ENCODE peak calls at places on chromosomes 12 and 14, in nine cellular contexts. P is mammary epithelial cell; C is brain microvascular endothelial cell; U is CD8-positive, alpha-beta T cell; I is heart right ventricle; H is sigmoid colon; Q is breast epithelium; T is astrocyte of the spinal cord; A is transverse colon. V is an unnamed sample.

GRCh38 chr12:104656921-104657320 is 200.2 kb downstream of the CHST11 start:
- DNase-seq in C (no peak), T (peak), U (no peak), H (no peak), Q (no peak), I (no peak), A (no peak), P (no peak), V (no peak)

GRCh38 chr12:11553871-11554533 is 95.5 kb upstream of the ETV6 start:
- DNase-seq in P (peak), U (peak), C (peak), Q (no peak), A (peak), H (peak), I (no peak), T (peak), V (peak)

GRCh38 chr12:79549531-79550271 is 141.1 kb downstream of the PAWR start:
- DNase-seq in Q (no peak), P (no peak), T (peak), U (no peak), H (no peak), I (no peak), C (peak), A (no peak), V (no peak)

GRCh38 chr12:3972576-3972975 is 99.4 kb upstream of the PARP11 start:
- DNase-seq in H (no peak), A (no peak), T (no peak), I (no peak), Q (no peak), C (no peak), U (peak), P (no peak), V (no peak)

GRCh38 chr12:107092669-107093546 is 441 bp downstream of the CRY1 start:
- DNase-seq in P (no peak), U (peak), Q (peak), C (peak), H (peak), I (no peak), A (peak), T (no peak), V (peak)

GRCh38 chr12:30026621-30027234 is 243.0 kb upstream of the TMTC1 start:
- DNase-seq in C (peak), I (no peak), U (no peak), P (peak), A (no peak), T (peak), Q (no peak), H (no peak), V (no peak)

GRCh38 chr14:68779761-68780323 is 13.0 kb downstream of the ZFP36L1 start:
- DNase-seq in U (peak), H (peak), P (peak), C (peak), I (no peak), Q (peak), A (peak), T (peak), V (no peak)

GRCh38 chr14:53368714-53369191 is 215.6 kb upstream of the DDHD1 start:
- DNase-seq in H (no peak), C (no peak), P (peak), Q (no peak), T (peak), U (no peak), A (no peak), I (no peak), V (no peak)

GRCh38 chr12:94297325-94297724 is 148.9 kb downstream of the PLXNC1 start:
- DNase-seq in Q (no peak), T (no peak), U (no peak), P (no peak), I (no peak), C (no peak), A (no peak), H (no peak), V (no peak)

GRCh38 chr14:35161231-35161630 is 38.9 kb downstream of the PRORP start:
- DNase-seq in U (peak), A (no peak), H (no peak), T (no peak), C (peak), I (no peak), P (peak), Q (no peak), V (no peak)

GRCh38 chr14:53152627-53152908 is 555 bp downstream of the DDHD1 start:
- DNase-seq in C (peak), Q (no peak), H (no peak), I (no peak), P (peak), U (no peak), T (no peak), A (no peak), V (no peak)

GRCh38 chr12:92022093-92022492 is 123.6 kb downstream of the BTG1 start:
- DNase-seq in Q (no peak), H (no peak), T (no peak), A (no peak), I (no peak), U (no peak), P (no peak), C (no peak), V (no peak)

GRCh38 chr12:109393437-109394345 is 46.0 kb downstream of the MYO1H start:
- DNase-seq in P (peak), A (peak), U (peak), T (peak), I (no peak), H (peak), Q (no peak), C (peak), V (peak)

GRCh38 chr12:82876075-82876474 is 189.4 kb downstream of the TMTC2 start:
- DNase-seq in A (no peak), T (no peak), P (no peak), Q (no peak), I (no peak), U (no peak), H (no peak), C (no peak), V (no peak)

GRCh38 chr14:63203618-63204406 is 431 bp upstream of the RHOJ start:
- DNase-seq in I (peak), T (peak), Q (peak), H (peak), C (peak), P (peak), U (no peak), A (peak), V (peak)

GRCh38 chr14:101791919-101792572 is 30.5 kb downstream of the PPP2R5C start:
- DNase-seq in I (no peak), C (peak), Q (no peak), P (peak), T (peak), H (no peak), U (no peak), A (no peak), V (no peak)

GRCh38 chr12:78802593-78802992 is 62.0 kb upstream of the SYT1 start:
- DNase-seq in P (peak), Q (no peak), T (peak), U (no peak), I (no peak), A (no peak), H (no peak), C (peak), V (peak)

GRCh38 chr12:113088971-113089756 is 32.6 kb downstream of the DTX1 start:
- DNase-seq in U (peak), P (no peak), T (no peak), C (no peak), Q (no peak), A (peak), I (no peak), H (no peak), V (no peak)

GRCh38 chr12:76608070-76608469 is 48.5 kb upstream of the OSBPL8 start:
- DNase-seq in U (no peak), Q (no peak), H (no peak), A (no peak), T (no peak), I (no peak), C (no peak), P (no peak), V (no peak)

GRCh38 chr12:79266511-79267129 is 402.0 kb downstream of the SYT1 start:
- DNase-seq in T (no peak), Q (no peak), H (no peak), I (no peak), P (no peak), C (no peak), U (no peak), A (no peak), V (no peak)

GRCh38 chr14:102078344-102078743 is 8.5 kb downstream of the HSP90AA1 start:
- DNase-seq in C (no peak), A (no peak), Q (no peak), P (no peak), T (no peak), I (no peak), H (no peak), U (no peak), V (no peak)

GRCh38 chr12:55746147-55746912 is 3.4 kb downstream of the GDF11 start:
- DNase-seq in T (no peak), Q (no peak), C (no peak), A (no peak), H (peak), U (no peak), I (no peak), P (no peak), V (no peak)

GRCh38 chr14:65222434-65222833 is 120.1 kb upstream of the MAX start:
- DNase-seq in U (peak), H (no peak), I (peak), P (peak), Q (no peak), A (peak), T (peak), C (peak), V (peak)

GRCh38 chr14:54487771-54488170 is 1.0 kb downstream of the GMFB start:
- DNase-seq in U (no peak), H (no peak), C (no peak), T (peak), A (no peak), Q (no peak), I (no peak), P (peak), V (no peak)

GRCh38 chr14:54488318-54488645 is 498 bp downstream of the GMFB start:
- DNase-seq in Q (no peak), U (no peak), P (no peak), T (no peak), C (no peak), A (no peak), H (no peak), I (no peak), V (no peak)

GRCh38 chr14:54489318-54489683 is 521 bp upstream of the GMFB start:
- DNase-seq in A (no peak), T (no peak), Q (no peak), I (no peak), C (no peak), H (no peak), P (no peak), U (no peak), V (no peak)

GRCh38 chr14:54489731-54490447 is 1.1 kb upstream of the GMFB start:
- DNase-seq in A (no peak), Q (no peak), T (no peak), P (no peak), C (no peak), I (no peak), U (no peak), H (no peak), V (no peak)

GRCh38 chr14:54488646-54489317 is at the start of gene GMFB:
- DNase-seq in I (peak), U (peak), T (peak), C (peak), Q (peak), P (peak), A (peak), H (peak), V (peak)
- TF ChIP-seq CTCF in I (peak), U (peak), T (peak), C (peak), Q (no peak), P (peak), A (peak), H (no peak), V (peak)

DNA sequence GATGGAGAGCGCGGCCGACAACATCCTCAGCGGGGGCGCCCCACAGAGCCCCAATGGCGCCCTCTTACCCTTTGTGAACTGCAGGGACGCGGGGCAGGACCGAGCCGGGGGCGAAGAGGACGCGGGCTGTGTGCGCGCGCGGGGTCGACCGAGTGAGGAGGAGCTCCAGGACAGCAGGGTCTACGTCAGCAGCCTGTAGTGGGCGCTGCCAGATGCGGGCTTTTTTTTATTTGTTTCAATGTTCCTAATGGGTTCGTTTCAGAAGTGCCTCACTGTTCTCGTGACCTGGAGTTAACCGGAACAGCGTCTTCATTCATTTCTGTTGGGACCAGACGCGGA is 103.8 kb upstream of the FKBP4 start:
- DNase-seq in U (peak), Q (no peak), T (peak), C (no peak), H (no peak), A (peak), P (no peak), I (no peak), V (peak)
- H3K4me3 ChIP-seq in U (peak), Q (peak), T (peak), C (peak), H (no peak), A (peak), P (no peak), I (peak), V (peak)

DNA sequence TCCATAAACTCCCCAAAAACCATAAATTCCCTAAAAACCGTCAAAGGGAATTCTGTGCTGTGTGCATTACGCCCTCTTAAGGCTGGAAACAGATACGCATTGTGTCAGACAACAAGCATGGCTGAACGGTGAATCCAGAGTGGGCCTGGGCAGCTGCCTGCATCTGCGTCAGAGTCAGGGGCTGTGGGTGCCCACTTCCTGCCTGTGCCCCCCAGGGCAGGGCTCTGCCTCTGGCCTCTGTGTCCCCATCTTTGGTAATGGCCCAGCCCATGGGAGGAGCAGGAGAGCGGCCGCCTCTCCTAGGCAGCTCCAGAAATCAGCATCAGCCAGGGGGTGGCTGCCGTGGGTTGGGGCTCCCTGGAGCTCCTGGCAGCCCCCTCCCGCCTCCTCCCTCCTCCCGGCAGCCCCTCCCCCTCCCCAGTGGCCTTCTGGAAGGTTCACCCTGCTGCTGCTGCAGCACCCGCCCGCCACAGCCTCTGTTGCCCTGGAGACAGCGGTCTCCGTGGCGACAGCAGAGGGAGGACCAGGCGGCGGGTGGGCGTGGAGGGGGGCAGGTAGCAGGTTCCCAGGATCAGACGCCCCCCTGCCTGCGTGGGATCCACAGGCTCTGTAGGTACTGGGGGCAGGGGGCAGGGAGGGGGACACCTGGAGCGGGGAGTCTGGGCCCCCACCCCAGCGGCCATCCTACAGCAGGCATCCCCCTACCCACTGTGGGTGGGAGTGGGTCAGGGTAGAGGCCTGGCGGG is 5.9 kb downstream of the MMP17 start:
- DNase-seq in H (no peak), U (no peak), C (no peak), A (no peak), Q (no peak), I (no peak), T (peak), P (no peak), V (no peak)
- TF ChIP-seq CTCF in H (no peak), U (no peak), C (peak), A (no peak), Q (no peak), I (no peak), T (peak), P (peak), V (peak)

DNA sequence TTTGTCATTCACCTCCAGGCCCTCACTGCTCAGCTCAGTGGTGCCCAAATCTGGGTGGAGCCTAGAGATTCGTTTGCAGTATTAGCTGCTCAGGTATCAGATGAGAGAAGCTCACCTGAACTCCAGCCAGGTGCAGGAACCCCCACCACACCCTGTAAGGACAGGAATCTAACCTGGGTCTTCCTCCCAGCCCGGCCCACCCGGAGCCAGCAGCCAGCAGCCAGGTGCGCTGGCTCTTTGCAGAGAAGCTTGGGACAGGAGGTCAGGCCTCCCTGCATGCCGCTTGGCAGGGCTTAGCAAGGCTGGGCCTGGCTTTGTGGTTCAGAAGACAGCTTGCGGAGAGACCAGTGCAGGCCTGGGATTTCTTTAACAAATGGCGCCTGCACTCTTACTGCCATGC is 125.6 kb upstream of the MYL2 start:
- DNase-seq in A (no peak), T (no peak), Q (no peak), C (no peak), H (no peak), U (no peak), P (no peak), I (no peak), V (no peak)
- H3K4me3 ChIP-seq in A (no peak), T (no peak), Q (no peak), C (no peak), H (no peak), U (no peak), P (no peak), I (no peak), V (no peak)

GRCh38 chr14:54715811-54716210 is 148.9 kb downstream of the SAMD4A start:
- DNase-seq in P (no peak), U (no peak), Q (no peak), C (no peak), I (no peak), T (no peak), A (no peak), H (no peak), V (no peak)

GRCh38 chr14:54718046-54718445 is 151.1 kb downstream of the SAMD4A start:
- DNase-seq in U (no peak), C (no peak), H (no peak), A (no peak), I (no peak), Q (no peak), T (no peak), P (no peak), V (no peak)

GRCh38 chr14:54712371-54712998 is 145.6 kb downstream of the SAMD4A start:
- DNase-seq in T (no peak), C (no peak), P (no peak), H (no peak), I (no peak), U (no peak), Q (no peak), A (no peak), V (no peak)

GRCh38 chr14:54713364-54713763 is 146.4 kb downstream of the SAMD4A start:
- DNase-seq in T (peak), U (no peak), H (no peak), Q (no peak), P (no peak), I (no peak), A (no peak), C (no peak), V (no peak)

GRCh38 chr14:54715244-54715643 is 148.3 kb downstream of the SAMD4A start:
- DNase-seq in T (no peak), P (peak), C (peak), H (no peak), A (no peak), U (no peak), Q (no peak), I (no peak), V (no peak)
- TF ChIP-seq CTCF in T (peak), P (peak), C (peak), H (no peak), A (no peak), U (no peak), Q (no peak), I (no peak), V (no peak)

GRCh38 chr14:103282932-103283331 is 51.1 kb upstream of the EIF5 start:
- DNase-seq in Q (no peak), H (no peak), C (no peak), A (no peak), U (no peak), I (no peak), P (no peak), T (no peak), V (no peak)

GRCh38 chr14:103275000-103275399 is 59.0 kb upstream of the EIF5 start:
- DNase-seq in A (no peak), Q (no peak), I (no peak), P (no peak), H (no peak), T (no peak), U (no peak), C (no peak), V (no peak)

GRCh38 chr14:103281496-103282231 is 52.4 kb upstream of the EIF5 start:
- DNase-seq in Q (peak), H (peak), T (peak), C (peak), I (no peak), A (peak), U (no peak), P (peak), V (peak)

GRCh38 chr14:103280278-103280917 is 53.6 kb upstream of the EIF5 start:
- DNase-seq in H (no peak), A (no peak), P (no peak), U (no peak), Q (peak), T (no peak), I (no peak), C (no peak), V (no peak)

GRCh38 chr14:103279129-103280025 is 54.7 kb upstream of the EIF5 start:
- DNase-seq in H (peak), C (no peak), T (no peak), U (no peak), A (no peak), Q (peak), P (no peak), I (peak), V (no peak)
- H3K4me3 ChIP-seq in H (peak), C (no peak), T (no peak), U (no peak), A (peak), Q (peak), P (peak), I (peak), V (no peak)

V was measured in WERI-Rb-1.